ENCODE peak calls at places on chromosomes 11 and 22, in seven cellular contexts. R is fibroblast of lung; K is tibial nerve; S is Peyer's patch; W is cardiac muscle cell; J is CD4-positive, alpha-beta memory T cell; Z is heart right ventricle. D is an unnamed sample.

GRCh38 chr11:107857550-107858216 is 904 bp downstream of the SLC35F2 start:
- DNase-seq in R (peak), K (no peak), S (no peak), W (peak), J (no peak), Z (no peak), D (no peak)

GRCh38 chr11:96237759-96238158 is 105.2 kb downstream of the MAML2 start:
- DNase-seq in R (no peak), K (no peak), S (no peak), W (no peak), J (no peak), Z (no peak), D (no peak)

GRCh38 chr11:2995893-2996554 is 3.9 kb upstream of the NAP1L4 start:
- DNase-seq in R (no peak), K (no peak), S (no peak), W (no peak), J (no peak), Z (no peak), D (no peak)

GRCh38 chr22:50399751-50400331 is 56.7 kb downstream of the PPP6R2 start:
- DNase-seq in R (no peak), K (no peak), S (peak), W (peak), J (peak), Z (peak), D (peak)

GRCh38 chr22:31044262-31044861 is 36.8 kb upstream of the SMTN start:
- DNase-seq in R (peak), K (peak), S (peak), W (no peak), J (no peak), Z (peak), D (no peak)

GRCh38 chr11:36123353-36124220 is 165.6 kb downstream of the COMMD9 start:
- DNase-seq in R (no peak), K (no peak), S (no peak), W (no peak), J (no peak), Z (no peak), D (no peak)

GRCh38 chr11:70331901-70332300 is 61.4 kb downstream of the PPFIA1 start:
- DNase-seq in R (no peak), K (no peak), S (peak), W (no peak), J (no peak), Z (no peak), D (no peak)

GRCh38 chr11:46380340-46381045 is 976 bp upstream of the MDK start:
- DNase-seq in R (peak), K (peak), S (peak), W (peak), J (peak), Z (peak), D (no peak)

GRCh38 chr11:10481567-10482349 is 26.7 kb downstream of the AMPD3 start:
- DNase-seq in R (no peak), K (no peak), S (no peak), W (no peak), J (no peak), Z (no peak), D (no peak)

GRCh38 chr11:107593941-107594340 is 3.0 kb downstream of the ELMOD1 start:
- DNase-seq in R (no peak), K (no peak), S (no peak), W (peak), J (no peak), Z (no peak), D (no peak)

GRCh38 chr11:92653448-92653847 is 316.0 kb upstream of the MTNR1B start:
- DNase-seq in R (no peak), K (no peak), S (no peak), W (no peak), J (no peak), Z (no peak), D (no peak)

GRCh38 chr11:72012897-72013721 is 14.4 kb downstream of the IL18BP start:
- DNase-seq in R (peak), K (peak), S (no peak), W (no peak), J (no peak), Z (peak), D (no peak)

GRCh38 chr11:69194956-69195355 is 39.2 kb downstream of the SMIM38 start:
- DNase-seq in R (no peak), K (no peak), S (no peak), W (no peak), J (no peak), Z (no peak), D (no peak)

GRCh38 chr11:123213307-123213708 is 18.3 kb upstream of the CLMP start:
- DNase-seq in R (no peak), K (no peak), S (no peak), W (no peak), J (no peak), Z (no peak), D (no peak)

GRCh38 chr11:1862588-1863351 is 9.9 kb downstream of the LSP1 start:
- DNase-seq in R (peak), K (no peak), S (no peak), W (no peak), J (no peak), Z (no peak), D (no peak)

GRCh38 chr11:19370100-19370861 is 129.5 kb upstream of the E2F8 start:
- DNase-seq in R (peak), K (peak), S (no peak), W (no peak), J (no peak), Z (no peak), D (no peak)

GRCh38 chr22:26182723-26183122 is 13.5 kb downstream of the SEZ6L start:
- DNase-seq in R (no peak), K (no peak), S (no peak), W (no peak), J (no peak), Z (no peak), D (no peak)

GRCh38 chr11:46050065-46050464 is 71.2 kb downstream of the PHF21A start:
- DNase-seq in R (peak), K (no peak), S (no peak), W (peak), J (no peak), Z (no peak), D (no peak)

GRCh38 chr11:73237471-73238290 is 19.6 kb downstream of the P2RY2 start:
- DNase-seq in R (peak), K (no peak), S (no peak), W (no peak), J (no peak), Z (peak), D (no peak)

GRCh38 chr11:109680127-109680526 is 258.1 kb downstream of the C11orf87 start:
- DNase-seq in R (peak), K (no peak), S (no peak), W (no peak), J (no peak), Z (no peak), D (no peak)

GRCh38 chr11:127624455-127624854 is 623.9 kb upstream of the KIRREL3 start:
- DNase-seq in R (peak), K (no peak), S (no peak), W (no peak), J (no peak), Z (peak), D (no peak)

GRCh38 chr11:117466966-117467365 is 139.3 kb downstream of the CEP164 start:
- DNase-seq in R (no peak), K (no peak), S (no peak), W (no peak), J (no peak), Z (no peak), D (no peak)

GRCh38 chr22:28017558-28017820 is 98.4 kb upstream of the PITPNB start:
- DNase-seq in R (no peak), K (no peak), S (no peak), W (no peak), J (no peak), Z (no peak), D (no peak)

GRCh38 chr22:50485221-50486131 is 1.2 kb upstream of the MIOX start:
- DNase-seq in R (no peak), K (no peak), S (no peak), W (no peak), J (no peak), Z (no peak), D (no peak)

GRCh38 chr22:21101877-21102638 is 56.3 kb downstream of the LRRC74B start:
- DNase-seq in R (no peak), K (no peak), S (no peak), W (no peak), J (no peak), Z (no peak), D (no peak)

GRCh38 chr11:72573380-72573949 is 100.8 kb downstream of the PDE2A start:
- DNase-seq in R (peak), K (no peak), S (no peak), W (peak), J (peak), Z (no peak), D (no peak)

GRCh38 chr11:128927683-128928336 is 14.9 kb downstream of the TP53AIP1 start:
- DNase-seq in R (no peak), K (no peak), S (no peak), W (no peak), J (no peak), Z (no peak), D (no peak)

GRCh38 chr11:133956650-133957633 is at the start of gene IGSF9B:
- DNase-seq in R (peak), K (peak), S (peak), W (peak), J (peak), Z (peak), D (no peak)

GRCh38 chr22:31508536-31508935 is 12.2 kb downstream of the SFI1 start:
- DNase-seq in R (no peak), K (no peak), S (no peak), W (no peak), J (no peak), Z (no peak), D (no peak)

GRCh38 chr22:28464179-28464578 is 215.5 kb downstream of the TTC28 start:
- DNase-seq in R (peak), K (no peak), S (no peak), W (no peak), J (no peak), Z (no peak), D (no peak)

GRCh38 chr11:102269927-102270326 is 47.4 kb upstream of the BIRC3 start:
- DNase-seq in R (peak), K (no peak), S (no peak), W (no peak), J (no peak), Z (no peak), D (no peak)

GRCh38 chr11:37988031-37988430 is 1390.0 kb upstream of the RAG2 start:
- DNase-seq in R (peak), K (no peak), S (no peak), W (no peak), J (no peak), Z (peak), D (no peak)

GRCh38 chr11:36365937-36366336 is 69.8 kb downstream of the PRR5L start:
- DNase-seq in R (no peak), K (no peak), S (no peak), W (no peak), J (no peak), Z (no peak), D (no peak)

GRCh38 chr11:7278314-7278917 is 26.7 kb downstream of the SYT9 start:
- DNase-seq in R (peak), K (no peak), S (no peak), W (peak), J (peak), Z (no peak), D (peak)

GRCh38 chr11:121722431-121723256 is 269.9 kb upstream of the SORL1-AS1 start:
- DNase-seq in R (peak), K (peak), S (no peak), W (peak), J (no peak), Z (peak), D (peak)

GRCh38 chr11:5809122-5809519 is 397 bp downstream of the OR52N2 start:
- DNase-seq in R (no peak), K (no peak), S (no peak), W (no peak), J (peak), Z (no peak), D (no peak)

GRCh38 chr11:100739636-100740035 is 52.5 kb downstream of the ARHGAP42 start:
- DNase-seq in R (peak), K (no peak), S (no peak), W (peak), J (no peak), Z (peak), D (no peak)

GRCh38 chr22:36329217-36330078 is 58.3 kb downstream of the MYH9 start:
- DNase-seq in R (peak), K (no peak), S (peak), W (peak), J (peak), Z (peak), D (peak)

DNA sequence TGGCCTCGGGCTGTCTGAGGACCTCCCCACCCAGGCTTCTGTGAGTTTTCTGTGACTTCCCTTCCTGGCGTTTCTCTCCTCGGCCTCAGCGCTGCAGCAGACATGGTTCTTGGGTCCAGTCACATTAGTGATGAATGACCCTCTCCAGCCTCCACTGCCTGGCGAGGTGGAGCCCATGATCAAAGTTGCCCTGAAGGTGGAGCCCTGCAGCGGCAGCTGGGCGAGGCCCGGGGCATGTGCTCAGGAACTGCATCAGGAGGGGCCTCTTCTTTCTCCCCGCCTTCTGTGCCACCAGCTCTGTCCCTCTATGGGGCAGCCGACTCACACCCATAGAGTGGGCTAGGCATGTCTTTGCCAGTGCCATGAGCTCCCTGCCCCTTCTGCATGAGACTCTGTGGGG is 1079.7 kb downstream of the TBC1D22A start:
- DNase-seq in R (no peak), K (no peak), S (no peak), W (no peak), J (no peak), Z (no peak), D (no peak)
- H3K4me3 ChIP-seq in R (no peak), K (no peak), S (no peak), W (no peak), J (no peak), Z (no peak), D (no peak)

DNA sequence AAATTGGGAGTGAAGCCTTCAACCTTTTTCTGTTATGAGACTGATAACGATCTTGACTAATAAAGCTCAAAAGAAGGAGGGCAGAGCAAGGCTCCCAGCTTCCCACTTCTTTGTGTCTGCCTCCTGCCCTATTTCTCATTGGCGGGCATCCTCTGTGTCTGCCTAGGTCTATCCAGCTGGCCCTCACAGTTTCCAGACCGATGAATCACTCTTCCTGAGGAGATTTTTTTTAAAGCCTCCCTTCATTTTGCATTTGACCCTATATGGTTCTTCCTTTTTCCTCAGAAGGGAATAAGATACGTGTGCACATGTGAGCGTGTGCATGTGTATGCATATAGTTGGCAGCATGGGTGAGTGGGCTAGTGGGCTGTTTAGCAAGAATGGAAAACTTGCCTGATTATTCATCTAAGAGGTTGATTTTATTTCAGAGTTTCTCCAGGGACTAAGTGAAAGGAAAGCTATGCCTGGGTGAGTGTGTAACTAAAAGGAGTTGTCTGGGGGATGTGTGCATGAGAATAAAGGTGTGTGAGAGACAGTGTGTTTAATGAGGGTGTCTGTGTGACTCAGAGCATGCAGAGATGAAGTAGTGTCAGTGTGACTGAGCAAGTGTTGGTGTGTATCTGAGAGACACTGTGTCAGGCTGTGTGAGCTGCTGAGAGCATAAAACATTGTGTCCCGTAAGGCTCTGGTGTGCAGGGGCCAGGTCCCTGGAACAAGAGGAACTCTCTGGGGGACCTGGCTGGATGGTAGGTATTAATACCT is 12.2 kb downstream of the PHLDB1 start:
- DNase-seq in R (peak), K (peak), S (no peak), W (no peak), J (no peak), Z (peak), D (no peak)
- H3K4me3 ChIP-seq in R (peak), K (no peak), S (no peak), W (no peak), J (no peak), Z (no peak), D (no peak)

GRCh38 chr22:46035380-46035741 is 58.4 kb upstream of the WNT7B start:
- DNase-seq in R (no peak), K (no peak), S (no peak), W (no peak), J (no peak), Z (no peak), D (no peak)
- H3K4me3 ChIP-seq in R (peak), K (peak), S (peak), W (peak), J (peak), Z (no peak), D (peak)

DNA sequence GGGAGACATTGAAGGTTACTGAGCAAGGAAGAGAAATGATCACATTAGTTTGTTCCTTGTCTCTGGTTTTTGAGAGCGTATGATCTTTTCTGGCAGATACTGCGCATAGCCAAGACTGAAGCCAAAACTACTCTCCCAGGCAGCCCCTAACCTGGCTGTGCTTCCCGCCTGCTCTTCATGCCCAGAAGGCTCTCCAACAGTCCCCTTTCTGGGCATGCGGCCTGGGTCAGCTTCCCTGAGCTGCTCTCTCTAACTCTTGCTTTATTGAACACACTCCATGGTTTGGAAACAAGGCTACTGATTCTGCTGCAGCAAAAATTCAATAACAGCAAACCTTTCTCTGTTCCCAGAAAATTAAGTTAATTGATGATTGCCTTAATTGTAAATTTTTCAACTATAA is 306.6 kb downstream of the BUD13 start:
- DNase-seq in R (no peak), K (no peak), S (no peak), W (no peak), J (no peak), Z (no peak), D (no peak)
- H3K4me3 ChIP-seq in R (no peak), K (no peak), S (no peak), W (no peak), J (no peak), Z (no peak), D (no peak)

GRCh38 chr22:38655532-38656255 is 498 bp downstream of the FAM227A start:
- DNase-seq in R (peak), K (no peak), S (no peak), W (no peak), J (no peak), Z (no peak), D (no peak)

GRCh38 chr22:38652858-38653257 is 3.3 kb downstream of the FAM227A start:
- DNase-seq in R (no peak), K (no peak), S (no peak), W (no peak), J (no peak), Z (no peak), D (no peak)

GRCh38 chr22:38656256-38657148 is at the start of the genes CBY1 and FAM227A:
- DNase-seq in R (peak), K (peak), S (peak), W (peak), J (peak), Z (peak), D (peak)

GRCh38 chr22:38653741-38654140 is 2.5 kb downstream of the FAM227A start:
- DNase-seq in R (no peak), K (no peak), S (no peak), W (no peak), J (no peak), Z (no peak), D (no peak)

GRCh38 chr22:38657248-38657909 is 941 bp downstream of the CBY1 start:
- DNase-seq in R (peak), K (no peak), S (peak), W (peak), J (no peak), Z (no peak), D (no peak)
- H3K4me3 ChIP-seq in R (peak), K (peak), S (peak), W (peak), J (peak), Z (peak), D (peak)

GRCh38 chr11:57647368-57647767 is 2.3 kb downstream of the YPEL4 start:
- DNase-seq in R (no peak), K (no peak), S (no peak), W (peak), J (no peak), Z (no peak), D (no peak)
- H3K4me3 ChIP-seq in R (peak), K (peak), S (no peak), W (no peak), J (no peak), Z (no peak), D (no peak)

GRCh38 chr22:38716271-38716670 is 10.5 kb downstream of the GTPBP1 start:
- DNase-seq in R (no peak), K (no peak), S (no peak), W (no peak), J (no peak), Z (no peak), D (no peak)
- H3K4me3 ChIP-seq in R (no peak), K (no peak), S (no peak), W (no peak), J (no peak), Z (no peak), D (no peak)

GRCh38 chr11:43556269-43556668 is 124.3 kb upstream of the HSD17B12 start:
- DNase-seq in R (no peak), K (no peak), S (no peak), W (no peak), J (no peak), Z (no peak), D (no peak)
- H3K4me3 ChIP-seq in R (no peak), K (no peak), S (no peak), W (peak), J (no peak), Z (no peak), D (no peak)